ENCODE peak calls at places on chromosomes 12 and 14, in seven cellular contexts. One of them, this sample, is unnamed.
A peak's percentile ranks its signal among the peaks of the same experiment; 100 is the strongest.

GRCh38 chr12:130481392-130481879 is 143.7 kb downstream of the PIWIL1 start:
- DNase-seq in breast epithelium: no peak
- DNase-seq in coronary artery: no peak
- DNase-seq in stimulated activated CD8-positive, alpha-beta memory T cell treated with anti-CD3 and anti-CD28 coated beads, Interleukin-7, amount 100 ng/mL, for 24 hours: no peak
- DNase-seq in activated CD4-positive, alpha-beta T cell treated with anti-CD3 and anti-CD28 coated beads, Interleukin-2, amount 50 U/mL, for 1 hour: no peak
- DNase-seq in fibroblast of the aortic adventitia: no peak
- DNase-seq in H4: no peak
- DNase-seq in this sample: no peak

GRCh38 chr14:59832663-59833294 is 37.8 kb downstream of the RTN1 start:
- DNase-seq in coronary artery: no peak
- DNase-seq in activated CD4-positive, alpha-beta T cell treated with anti-CD3 and anti-CD28 coated beads, Interleukin-2, amount 50 U/mL, for 1 hour: no peak
- DNase-seq in breast epithelium: no peak
- DNase-seq in H4: no peak
- DNase-seq in fibroblast of the aortic adventitia: no peak
- DNase-seq in stimulated activated CD8-positive, alpha-beta memory T cell treated with anti-CD3 and anti-CD28 coated beads, Interleukin-7, amount 100 ng/mL, for 24 hours: no peak
- DNase-seq in this sample: no peak

GRCh38 chr14:106442857-106443256 is 916.5 kb downstream of the TMEM121 start:
- DNase-seq in stimulated activated CD8-positive, alpha-beta memory T cell treated with anti-CD3 and anti-CD28 coated beads, Interleukin-7, amount 100 ng/mL, for 24 hours: peak; percentile 16
- DNase-seq in H4: no peak
- DNase-seq in fibroblast of the aortic adventitia: no peak
- DNase-seq in activated CD4-positive, alpha-beta T cell treated with anti-CD3 and anti-CD28 coated beads, Interleukin-2, amount 50 U/mL, for 1 hour: peak; percentile 46
- DNase-seq in breast epithelium: no peak
- DNase-seq in coronary artery: no peak
- DNase-seq in this sample: no peak

GRCh38 chr12:25496098-25496587 is 56.9 kb downstream of the LMNTD1 start:
- DNase-seq in breast epithelium: no peak
- DNase-seq in coronary artery: no peak
- DNase-seq in stimulated activated CD8-positive, alpha-beta memory T cell treated with anti-CD3 and anti-CD28 coated beads, Interleukin-7, amount 100 ng/mL, for 24 hours: no peak
- DNase-seq in fibroblast of the aortic adventitia: peak; percentile 58
- DNase-seq in activated CD4-positive, alpha-beta T cell treated with anti-CD3 and anti-CD28 coated beads, Interleukin-2, amount 50 U/mL, for 1 hour: no peak
- DNase-seq in H4: no peak
- DNase-seq in this sample: no peak

GRCh38 chr12:67268335-67268895 is 743 bp upstream of the CAND1 start:
- DNase-seq in fibroblast of the aortic adventitia: peak; percentile 100
- DNase-seq in breast epithelium: peak; percentile 95
- DNase-seq in coronary artery: peak; percentile 96
- DNase-seq in stimulated activated CD8-positive, alpha-beta memory T cell treated with anti-CD3 and anti-CD28 coated beads, Interleukin-7, amount 100 ng/mL, for 24 hours: peak; percentile 52
- DNase-seq in H4: peak; percentile 98
- DNase-seq in activated CD4-positive, alpha-beta T cell treated with anti-CD3 and anti-CD28 coated beads, Interleukin-2, amount 50 U/mL, for 1 hour: peak; percentile 72
- DNase-seq in this sample: peak; percentile 99

GRCh38 chr12:57592551-57593165 is 1.7 kb downstream of the PIP4K2C start:
- DNase-seq in stimulated activated CD8-positive, alpha-beta memory T cell treated with anti-CD3 and anti-CD28 coated beads, Interleukin-7, amount 100 ng/mL, for 24 hours: no peak
- DNase-seq in breast epithelium: no peak
- DNase-seq in coronary artery: no peak
- DNase-seq in activated CD4-positive, alpha-beta T cell treated with anti-CD3 and anti-CD28 coated beads, Interleukin-2, amount 50 U/mL, for 1 hour: no peak
- DNase-seq in fibroblast of the aortic adventitia: no peak
- DNase-seq in H4: no peak
- DNase-seq in this sample: no peak

GRCh38 chr12:77953515-77953914 is 122.8 kb downstream of the NAV3 start:
- DNase-seq in H4: no peak
- DNase-seq in coronary artery: no peak
- DNase-seq in fibroblast of the aortic adventitia: no peak
- DNase-seq in breast epithelium: no peak
- DNase-seq in stimulated activated CD8-positive, alpha-beta memory T cell treated with anti-CD3 and anti-CD28 coated beads, Interleukin-7, amount 100 ng/mL, for 24 hours: no peak
- DNase-seq in activated CD4-positive, alpha-beta T cell treated with anti-CD3 and anti-CD28 coated beads, Interleukin-2, amount 50 U/mL, for 1 hour: no peak
- DNase-seq in this sample: peak; percentile 56

GRCh38 chr12:116891019-116891418 is 9.8 kb upstream of the HRK start:
- DNase-seq in fibroblast of the aortic adventitia: no peak
- DNase-seq in activated CD4-positive, alpha-beta T cell treated with anti-CD3 and anti-CD28 coated beads, Interleukin-2, amount 50 U/mL, for 1 hour: no peak
- DNase-seq in stimulated activated CD8-positive, alpha-beta memory T cell treated with anti-CD3 and anti-CD28 coated beads, Interleukin-7, amount 100 ng/mL, for 24 hours: no peak
- DNase-seq in breast epithelium: no peak
- DNase-seq in coronary artery: no peak
- DNase-seq in H4: no peak
- DNase-seq in this sample: no peak

GRCh38 chr14:104341532-104342434 is 203.4 kb downstream of the KIF26A start:
- DNase-seq in fibroblast of the aortic adventitia: no peak
- DNase-seq in coronary artery: peak; percentile 43
- DNase-seq in activated CD4-positive, alpha-beta T cell treated with anti-CD3 and anti-CD28 coated beads, Interleukin-2, amount 50 U/mL, for 1 hour: no peak
- DNase-seq in breast epithelium: no peak
- DNase-seq in H4: peak; percentile 49
- DNase-seq in stimulated activated CD8-positive, alpha-beta memory T cell treated with anti-CD3 and anti-CD28 coated beads, Interleukin-7, amount 100 ng/mL, for 24 hours: no peak
- DNase-seq in this sample: peak; percentile 91

GRCh38 chr12:123494124-123494843 is 36.3 kb downstream of the SNRNP35 start:
- DNase-seq in coronary artery: no peak
- DNase-seq in H4: no peak
- DNase-seq in stimulated activated CD8-positive, alpha-beta memory T cell treated with anti-CD3 and anti-CD28 coated beads, Interleukin-7, amount 100 ng/mL, for 24 hours: no peak
- DNase-seq in fibroblast of the aortic adventitia: no peak
- DNase-seq in breast epithelium: no peak
- DNase-seq in activated CD4-positive, alpha-beta T cell treated with anti-CD3 and anti-CD28 coated beads, Interleukin-2, amount 50 U/mL, for 1 hour: no peak
- DNase-seq in this sample: no peak

This sample was measured in islet precursor cell.